ENCODE peak calls at places on chromosomes 5 and 9, in nine cellular contexts. X is fibroblast of lung; P is heart right ventricle; Y is right lobe of liver; T is left ventricle myocardium inferior; K is naive thymus-derived CD4-positive, alpha-beta T cell; M is tibial artery; D is endodermal cell; U is HAP-1. J is an unnamed sample. For H3K36me3 and H3K4me1, the result is how much of the 10 kb centered on the place peaks cover.

GRCh38 chr5:121976979-121977378 is 15.2 kb downstream of the SRFBP1 start:
- DNase-seq in M (no peak), K (no peak), X (peak), P (no peak), T (no peak), D (no peak), Y (no peak), U (no peak), J (no peak)

GRCh38 chr5:96794757-96795156 is 13.0 kb downstream of the ERAP1 start:
- DNase-seq in U (no peak), X (no peak), T (no peak), K (peak), M (no peak), D (no peak), Y (no peak), P (no peak), J (no peak)

GRCh38 chr9:138101444-138102234 is 224.1 kb downstream of the CACNA1B start:
- DNase-seq in U (no peak), D (peak), T (no peak), M (no peak), P (no peak), X (no peak), K (no peak), Y (no peak), J (no peak)

GRCh38 chr5:178293815-178294214 is 61.2 kb upstream of the PHYKPL start:
- DNase-seq in T (no peak), D (peak), K (no peak), Y (no peak), X (no peak), M (peak), P (peak), U (no peak), J (no peak)

GRCh38 chr5:40416098-40416497 is 263.6 kb upstream of the PTGER4 start:
- DNase-seq in K (no peak), M (no peak), T (no peak), P (no peak), U (no peak), X (no peak), D (no peak), Y (no peak), J (no peak)

GRCh38 chr5:137215780-137216179 is 283.3 kb downstream of the SPOCK1 start:
- DNase-seq in P (no peak), K (no peak), X (peak), M (no peak), D (no peak), T (no peak), Y (no peak), U (no peak), J (no peak)

GRCh38 chr5:142769251-142769792 is 855 bp upstream of the ARHGAP26 start:
- DNase-seq in K (no peak), M (no peak), X (no peak), U (no peak), P (no peak), Y (no peak), T (no peak), D (peak), J (no peak)

GRCh38 chr9:91465420-91465819 is 41.8 kb upstream of the NFIL3 start:
- DNase-seq in X (peak), D (no peak), T (no peak), U (peak), K (no peak), M (no peak), Y (no peak), P (no peak), J (no peak)

GRCh38 chr9:126690431-126691051 is 76.8 kb downstream of the LMX1B start:
- DNase-seq in D (peak), M (no peak), Y (peak), X (no peak), U (peak), T (peak), K (peak), P (peak), J (no peak)

GRCh38 chr5:80739487-80739886 is 84.7 kb upstream of the DHFR start:
- DNase-seq in U (no peak), X (no peak), K (no peak), D (no peak), M (no peak), Y (no peak), T (no peak), P (no peak), J (no peak)

GRCh38 chr5:124692324-124692723 is 54.1 kb downstream of the ZNF608 start:
- DNase-seq in U (no peak), Y (no peak), X (peak), K (no peak), T (no peak), M (no peak), P (no peak), D (no peak), J (no peak)

GRCh38 chr5:53478411-53479044 is 1.9 kb upstream of the FST start:
- DNase-seq in X (peak), M (peak), P (peak), K (peak), U (peak), T (peak), Y (peak), D (peak), J (peak)

GRCh38 chr9:126982215-126983002 is 67.8 kb downstream of the RALGPS1 start:
- DNase-seq in T (no peak), M (no peak), X (no peak), Y (no peak), U (no peak), D (no peak), K (no peak), P (no peak), J (no peak)

GRCh38 chr5:111742595-111742994 is 14.4 kb downstream of the NREP start:
- DNase-seq in U (peak), Y (peak), T (no peak), M (peak), X (peak), K (no peak), P (no peak), D (no peak), J (peak)

GRCh38 chr9:119273325-119273904 is 95.8 kb downstream of the BRINP1 start:
- DNase-seq in K (no peak), Y (no peak), X (peak), D (no peak), T (no peak), U (no peak), M (no peak), P (no peak), J (no peak)

GRCh38 chr9:78826521-78826920 is 529.6 kb downstream of the PSAT1 start:
- DNase-seq in Y (no peak), D (no peak), K (no peak), X (no peak), T (no peak), M (no peak), P (no peak), U (no peak), J (no peak)

GRCh38 chr5:89936576-89936975 is 473.0 kb downstream of the CETN3 start:
- DNase-seq in U (no peak), X (no peak), K (no peak), T (no peak), Y (no peak), P (no peak), M (no peak), D (no peak), J (no peak)

GRCh38 chr5:125633523-125633922 is 789.7 kb upstream of the GRAMD2B start:
- DNase-seq in D (no peak), Y (no peak), P (no peak), T (no peak), K (no peak), U (no peak), X (no peak), M (no peak), J (no peak)

GRCh38 chr9:103789686-103790085 is 304.4 kb upstream of the SMC2 start:
- DNase-seq in X (no peak), D (no peak), Y (no peak), T (no peak), P (no peak), M (no peak), U (peak), K (peak), J (no peak)

GRCh38 chr5:13478831-13479465 is 465.5 kb downstream of the DNAH5 start:
- DNase-seq in X (peak), U (no peak), K (no peak), Y (peak), D (peak), P (no peak), M (no peak), T (no peak), J (no peak)

GRCh38 chr9:35396560-35397215 is 93.2 kb upstream of the RUSC2 start:
- DNase-seq in T (no peak), D (no peak), P (no peak), M (no peak), K (no peak), Y (no peak), U (no peak), X (no peak), J (no peak)
- H3K36me3 ChIP-seq in T (half or more), D (under half), P (half or more), M (half or more), K (under half), Y (under half), U (under half), X (under half), J (under half)

GRCh38 chr9:5512658-5513452 is 2.5 kb downstream of the PDCD1LG2 start:
- DNase-seq in Y (no peak), U (no peak), M (no peak), T (no peak), P (no peak), X (no peak), D (no peak), K (no peak), J (no peak)
- H3K4me1 ChIP-seq in Y (under half), U (under half), M (under half), T (half or more), P (under half), X (under half), D (under half), K (under half), J (under half)

DNA sequence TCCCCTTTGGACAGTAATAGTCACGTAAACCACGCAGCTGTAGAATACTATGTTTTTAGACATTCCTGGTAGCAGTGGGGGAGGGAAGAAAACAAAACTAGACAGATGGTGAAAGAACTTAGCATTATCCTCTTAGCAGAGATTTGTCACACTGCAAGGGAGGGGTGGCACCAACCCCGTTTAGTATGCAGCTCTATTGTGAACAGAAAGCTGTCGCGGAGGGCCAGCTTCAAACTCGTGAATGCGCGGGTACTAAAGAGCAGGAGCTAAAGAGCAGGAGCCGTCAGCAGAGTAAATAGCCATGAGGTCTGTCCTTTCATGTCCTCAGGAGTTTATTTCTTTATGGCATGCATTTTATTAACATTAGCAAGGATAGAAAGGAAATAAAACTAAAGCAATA is 141.9 kb upstream of the SLC12A2 start:
- DNase-seq in K (no peak), P (no peak), D (no peak), U (peak), X (peak), Y (no peak), M (no peak), T (no peak), J (no peak)
- H3K4me3 ChIP-seq in K (no peak), P (no peak), D (no peak), U (no peak), X (no peak), Y (no peak), M (no peak), T (peak), J (no peak)

DNA sequence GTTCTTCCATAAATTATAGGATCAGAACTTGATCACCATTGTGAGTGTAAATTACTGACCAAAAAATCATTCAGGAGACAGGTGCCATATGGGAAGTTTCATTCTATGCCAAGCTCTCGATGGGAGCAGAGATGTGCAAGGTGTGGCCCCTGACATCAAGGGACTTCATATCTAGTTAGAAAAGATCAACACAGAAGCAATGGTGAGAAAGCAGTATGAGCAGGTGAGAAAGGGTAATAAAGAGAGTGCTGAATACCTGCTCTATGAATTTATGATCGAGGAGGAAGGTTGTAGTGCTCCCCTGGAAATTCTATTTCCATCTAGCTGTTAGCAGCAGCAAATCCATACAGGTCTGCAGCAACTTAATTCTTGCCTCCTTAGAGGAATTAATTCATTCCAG is 181.9 kb downstream of the SAXO1 start:
- DNase-seq in P (no peak), U (no peak), X (no peak), D (no peak), Y (no peak), M (no peak), K (no peak), T (no peak), J (no peak)
- H3K36me3 ChIP-seq in P (under half), U (under half), X (under half), D (under half), Y (under half), M (under half), K (under half), T (under half), J (under half)

GRCh38 chr5:181151146-181151545 is 3.8 kb downstream of the OR2V2 start:
- DNase-seq in K (no peak), P (no peak), T (no peak), M (no peak), X (no peak), Y (no peak), D (peak), U (no peak), J (no peak)
- H3K4me1 ChIP-seq in K (under half), P (under half), T (under half), M (under half), X (under half), Y (under half), D (under half), U (under half), J (under half)

GRCh38 chr9:129401623-129402340 is 219.1 kb downstream of the C9orf50 start:
- DNase-seq in D (no peak), T (peak), P (no peak), U (no peak), X (no peak), K (no peak), Y (no peak), M (no peak), J (peak)
- H3K4me3 ChIP-seq in D (no peak), T (peak), P (no peak), U (no peak), X (peak), K (no peak), Y (no peak), M (peak), J (peak)